ENCODE peak calls at places on chromosomes 13 and 19, in five cellular contexts. H is neuronal stem cell, C is IMR-90, O is trophoblast cell, D is mesendoderm. N is an unnamed sample.

GRCh38 chr13:23696610-23697009 is 126.4 kb downstream of the TNFRSF19 start:
- DNase-seq in H (no peak), O (no peak), C (peak), D (peak), N (no peak)

GRCh38 chr19:13817018-13817614 is 21.9 kb downstream of the ZSWIM4 start:
- DNase-seq in D (peak), C (no peak), O (peak), H (no peak), N (peak)

GRCh38 chr13:85626603-85627002 is 172.6 kb downstream of the SLITRK6 start:
- DNase-seq in D (no peak), C (no peak), H (no peak), O (no peak), N (no peak)

GRCh38 chr13:51832471-51833152 is 12.4 kb downstream of the TMEM272 start:
- DNase-seq in C (peak), D (peak), O (no peak), H (no peak), N (peak)

GRCh38 chr19:15015946-15016542 is 33.2 kb upstream of the CASP14 start:
- DNase-seq in O (peak), D (peak), H (peak), C (no peak), N (no peak)

GRCh38 chr19:38745316-38745715 is 1.0 kb upstream of the CAPN12 start:
- DNase-seq in O (no peak), H (no peak), C (no peak), D (no peak), N (no peak)

GRCh38 chr19:42114412-42114811 is 17.8 kb downstream of the POU2F2 start:
- DNase-seq in O (no peak), C (no peak), H (no peak), D (no peak), N (peak)

GRCh38 chr19:34880034-34880433 is 46.7 kb upstream of the ZNF30 start:
- DNase-seq in C (no peak), H (no peak), D (no peak), O (no peak), N (no peak)

GRCh38 chr13:63107163-63107935 is 1691.7 kb upstream of the PCDH20 start:
- DNase-seq in D (no peak), C (peak), H (no peak), O (no peak), N (peak)

GRCh38 chr19:35556025-35556590 is 7.3 kb downstream of the ATP4A start:
- DNase-seq in C (no peak), H (no peak), D (no peak), O (no peak), N (no peak)

GRCh38 chr13:78193853-78194252 is 275.2 kb upstream of the EDNRB start:
- DNase-seq in C (no peak), O (no peak), D (no peak), H (no peak), N (no peak)

GRCh38 chr13:41916173-41916954 is 44.5 kb downstream of the VWA8 start:
- DNase-seq in C (peak), H (no peak), D (no peak), O (peak), N (peak)

GRCh38 chr19:41641879-41642485 is 15.1 kb upstream of the CEACAM4 start:
- DNase-seq in H (peak), D (peak), O (peak), C (peak), N (peak)

GRCh38 chr19:49688531-49689132 is 762 bp upstream of the ADM5 start:
- DNase-seq in H (no peak), D (no peak), C (no peak), O (no peak), N (no peak)

DNA sequence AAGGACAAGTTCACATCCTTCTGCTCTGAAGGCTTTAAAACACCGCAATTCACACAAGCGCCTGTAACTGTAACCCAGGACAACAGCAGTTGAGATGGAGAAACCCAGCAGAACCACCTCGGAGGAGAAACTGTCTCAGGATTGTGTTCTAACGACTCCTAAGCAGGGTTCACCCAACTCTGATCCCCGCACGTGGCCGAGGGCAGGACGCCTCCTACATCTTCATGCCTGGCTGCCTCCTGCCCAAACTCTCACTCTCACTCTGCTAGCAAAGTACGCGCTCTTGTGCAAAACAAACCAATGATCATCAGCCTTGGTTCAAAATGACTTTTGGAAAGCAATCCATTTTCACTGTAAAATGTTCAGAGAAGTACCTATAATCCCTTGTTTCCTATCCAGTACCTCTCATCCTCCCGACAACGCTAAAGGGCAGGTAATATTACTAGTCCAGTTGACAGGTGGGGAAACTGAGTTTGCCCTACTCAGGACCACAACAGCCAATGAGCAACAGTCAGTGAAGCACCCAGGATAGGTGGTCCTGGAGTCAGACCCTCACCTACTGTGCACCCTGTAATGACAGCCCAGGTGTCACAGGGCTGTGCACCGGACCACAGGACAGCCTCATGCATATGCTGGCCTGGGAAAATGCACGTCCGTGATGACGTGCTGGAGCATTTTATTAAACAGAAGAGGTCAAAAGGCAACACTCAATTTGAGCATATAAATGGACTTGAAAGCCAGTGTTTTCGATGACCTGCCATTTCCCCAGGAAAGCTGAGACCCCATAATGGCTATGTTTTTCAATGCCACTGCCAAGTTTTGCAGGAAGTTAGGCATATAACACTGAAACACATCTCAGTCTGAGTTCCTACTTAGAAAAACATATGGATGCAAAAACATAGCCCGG is 25.4 kb downstream of the EPS15L1 start:
- DNase-seq in O (no peak), C (peak), D (no peak), H (no peak), N (no peak)
- H3K4me2 ChIP-seq in O (no peak), C (peak), D (no peak), H (no peak), N (peak)

DNA sequence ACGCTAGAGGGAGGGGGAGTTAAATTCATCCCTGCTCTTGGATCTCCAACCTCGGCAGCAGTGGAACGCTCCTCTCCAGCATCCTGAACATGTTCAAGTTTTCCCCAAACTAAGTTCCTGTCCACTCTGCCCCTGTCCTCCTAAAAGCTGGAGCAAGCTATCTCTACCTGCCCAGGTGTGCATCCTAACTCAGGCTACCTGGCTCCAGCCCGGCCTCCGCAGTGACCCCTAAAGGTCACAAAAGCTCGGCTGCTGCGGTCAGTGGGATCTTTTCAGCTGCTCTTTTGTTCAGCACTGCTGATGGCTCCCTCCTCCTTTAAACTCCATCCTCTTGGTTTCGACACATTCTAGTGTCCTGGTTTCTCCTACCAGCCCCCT is 1.4 kb downstream of the DCUN1D2 start:
- DNase-seq in C (no peak), H (peak), O (peak), D (peak), N (no peak)
- H2BK5ac ChIP-seq in C (peak), H (no peak), O (no peak), D (no peak), N (no peak)

DNA sequence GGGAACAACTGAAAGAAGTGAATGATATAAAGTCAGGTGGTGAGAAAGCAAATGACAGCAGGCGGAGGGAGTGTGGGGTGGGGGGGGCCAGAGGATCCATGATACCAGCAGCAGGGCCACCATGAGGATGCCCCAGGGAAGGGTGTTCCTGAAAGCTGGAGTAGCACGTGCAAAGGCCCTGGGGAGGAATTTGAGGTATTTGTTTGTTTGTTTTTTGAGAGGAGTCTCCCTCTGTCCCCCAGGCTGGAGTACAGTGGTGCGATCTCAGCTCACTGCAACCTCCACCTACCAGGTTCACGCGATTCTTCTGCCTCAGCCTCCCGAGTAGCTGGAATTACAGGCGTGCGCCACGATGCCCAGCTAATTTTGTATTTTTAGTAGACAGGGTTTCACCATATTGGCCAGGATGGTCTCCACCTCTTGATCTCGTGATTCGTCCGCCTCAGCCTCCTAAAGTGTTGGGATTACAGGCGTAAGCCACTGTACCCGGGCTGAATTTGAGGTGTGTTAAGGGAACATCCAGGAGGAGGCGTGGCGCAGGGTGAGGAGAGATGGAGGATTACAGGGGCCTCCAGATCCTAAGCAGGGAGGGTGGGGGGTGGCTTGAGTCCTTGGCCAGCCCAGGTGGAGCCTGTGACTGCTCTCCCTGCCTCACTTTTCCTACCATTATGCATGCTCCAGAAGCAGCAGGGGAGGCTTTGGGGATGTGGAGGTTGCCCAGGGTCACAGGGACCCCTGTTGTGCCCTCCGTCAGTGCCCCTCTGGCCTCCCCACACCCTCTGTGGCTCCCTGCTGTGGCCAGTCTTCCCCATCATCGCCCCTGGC is 12.4 kb upstream of the JUND start:
- DNase-seq in H (no peak), O (peak), D (peak), C (no peak), N (no peak)
- H4K8ac ChIP-seq in H (no peak), O (peak), D (no peak), C (peak), N (peak)

DNA sequence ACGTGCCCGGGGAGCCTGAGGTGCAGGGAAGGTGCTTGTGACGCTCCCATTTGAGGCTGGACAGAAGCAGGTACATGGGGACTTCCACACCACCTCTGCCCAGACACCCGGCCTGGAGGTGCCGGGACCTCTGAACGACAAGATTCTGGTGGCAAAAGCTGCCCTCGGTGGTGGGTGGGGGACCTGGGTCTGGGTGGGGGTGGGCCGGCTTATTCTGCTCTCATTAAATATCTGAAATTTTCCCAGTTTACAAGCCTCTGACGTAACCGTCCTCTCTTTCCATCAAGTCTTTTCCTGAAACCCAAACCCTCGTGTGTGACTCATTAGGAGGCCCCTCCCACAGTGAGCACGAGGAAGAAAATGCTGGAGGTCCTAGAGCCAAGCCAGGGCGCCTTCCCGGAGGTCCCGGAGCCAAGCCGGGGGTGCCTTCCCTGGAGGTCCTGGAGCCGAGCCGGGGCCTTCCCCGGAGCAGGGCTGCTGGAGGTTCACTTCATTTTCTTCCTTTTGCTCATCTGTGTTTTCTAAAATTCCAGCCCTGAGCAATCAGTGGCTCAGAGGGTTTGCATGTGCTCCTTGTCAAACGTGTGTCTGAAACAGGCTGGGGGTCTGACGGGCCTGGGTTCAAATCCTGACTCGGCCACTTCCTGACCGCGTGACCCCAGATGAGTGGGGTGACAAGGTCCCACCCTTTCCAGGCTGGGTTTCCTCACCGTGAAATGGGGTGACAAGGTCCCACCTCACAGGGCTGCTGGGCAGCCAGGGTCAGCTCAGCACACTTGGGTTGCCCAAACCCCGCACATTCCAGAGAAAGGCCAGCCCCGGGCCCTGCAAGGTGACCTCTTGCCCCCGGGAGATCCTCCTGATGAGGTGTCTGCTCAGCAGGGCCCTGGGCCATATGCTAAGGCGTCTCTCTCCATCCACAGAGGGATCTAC is 10.0 kb downstream of the CFD start:
- DNase-seq in C (peak), O (peak), H (no peak), D (peak), N (peak)
- H3K4me2 ChIP-seq in C (peak), O (no peak), H (no peak), D (no peak), N (no peak)

N was measured in mesenchymal stem cell.